ENCODE peak calls at places on chromosomes 12 and 14, in four cellular contexts. V is mucosa of descending colon, F is endothelial cell of umbilical vein, O is ovary. H is an unnamed sample.

GRCh38 chr12:103114296-103115055 is 157.0 kb downstream of the ASCL1 start:
- DNase-seq in O (no peak), F (no peak), V (no peak), H (no peak)

GRCh38 chr12:40647651-40648050 is 44.6 kb upstream of the CNTN1 start:
- DNase-seq in V (no peak), F (no peak), O (no peak), H (no peak)

GRCh38 chr12:115574831-115575230 is 702.7 kb downstream of the MED13L start:
- DNase-seq in O (no peak), V (no peak), F (no peak), H (no peak)

GRCh38 chr12:130764475-130765185 is 48.5 kb upstream of the RIMBP2 start:
- DNase-seq in F (peak; percentile 15), V (no peak), O (no peak), H (peak; percentile 55)

GRCh38 chr14:104461676-104462443 is 117.7 kb upstream of the C14orf180 start:
- DNase-seq in F (no peak), V (no peak), O (peak; percentile 40), H (peak; percentile 68)

GRCh38 chr12:56590237-56590830 is 39.8 kb downstream of the BAZ2A start:
- DNase-seq in F (no peak), V (no peak), O (no peak), H (peak; percentile 38)

GRCh38 chr14:74961238-74961911 is 6.0 kb upstream of the PGF start:
- DNase-seq in F (no peak), V (no peak), O (no peak), H (no peak)

GRCh38 chr14:99572173-99572999 is 31.6 kb downstream of the CCDC85C start:
- DNase-seq in O (no peak), V (no peak), F (no peak), H (peak; percentile 55)

GRCh38 chr14:54709444-54709843 is 142.5 kb downstream of the SAMD4A start:
- DNase-seq in F (no peak), O (no peak), V (no peak), H (no peak)

GRCh38 chr14:76939015-76939742 is 89.3 kb downstream of the IRF2BPL start:
- DNase-seq in O (no peak), F (no peak), V (no peak), H (no peak)

GRCh38 chr12:124500232-124501079 is 67.0 kb downstream of the NCOR2 start:
- DNase-seq in V (no peak), O (no peak), F (no peak), H (no peak)

GRCh38 chr12:132238487-132239248 is 90.7 kb downstream of the GALNT9 start:
- DNase-seq in F (no peak), V (no peak), O (no peak), H (peak; percentile 67)

GRCh38 chr12:14828896-14829295 is 14.4 kb downstream of the ART4 start:
- DNase-seq in O (no peak), F (peak; percentile 39), V (no peak), H (no peak)

GRCh38 chr12:68154768-68155167 is 4.8 kb downstream of the IFNG start:
- DNase-seq in O (no peak), V (no peak), F (no peak), H (no peak)

GRCh38 chr14:30296956-30297405 is 262.0 kb upstream of the G2E3 start:
- DNase-seq in O (no peak), F (no peak), V (no peak), H (no peak)

GRCh38 chr14:51616724-51617409 is 34.8 kb upstream of the FRMD6 start:
- DNase-seq in V (no peak), F (peak; percentile 97), O (no peak), H (no peak)

GRCh38 chr12:8914716-8915526 is 612 bp downstream of the PHC1 start:
- DNase-seq in O (peak; percentile 49), F (peak; percentile 66), V (peak; percentile 69), H (peak; percentile 58)

GRCh38 chr12:49261726-49262125 is 3.2 kb upstream of the TUBA1C start:
- DNase-seq in F (no peak), O (no peak), V (no peak), H (no peak)

GRCh38 chr12:49264466-49264872 is 413 bp upstream of the TUBA1C start:
- DNase-seq in V (no peak), O (no peak), F (no peak), H (peak; percentile 38)

GRCh38 chr12:49263400-49263763 is 1.5 kb upstream of the TUBA1C start:
- DNase-seq in O (no peak), V (no peak), F (peak; percentile 13), H (no peak)

GRCh38 chr12:49260831-49261363 is 4.0 kb upstream of the TUBA1C start:
- DNase-seq in O (no peak), F (no peak), V (no peak), H (no peak)

DNA sequence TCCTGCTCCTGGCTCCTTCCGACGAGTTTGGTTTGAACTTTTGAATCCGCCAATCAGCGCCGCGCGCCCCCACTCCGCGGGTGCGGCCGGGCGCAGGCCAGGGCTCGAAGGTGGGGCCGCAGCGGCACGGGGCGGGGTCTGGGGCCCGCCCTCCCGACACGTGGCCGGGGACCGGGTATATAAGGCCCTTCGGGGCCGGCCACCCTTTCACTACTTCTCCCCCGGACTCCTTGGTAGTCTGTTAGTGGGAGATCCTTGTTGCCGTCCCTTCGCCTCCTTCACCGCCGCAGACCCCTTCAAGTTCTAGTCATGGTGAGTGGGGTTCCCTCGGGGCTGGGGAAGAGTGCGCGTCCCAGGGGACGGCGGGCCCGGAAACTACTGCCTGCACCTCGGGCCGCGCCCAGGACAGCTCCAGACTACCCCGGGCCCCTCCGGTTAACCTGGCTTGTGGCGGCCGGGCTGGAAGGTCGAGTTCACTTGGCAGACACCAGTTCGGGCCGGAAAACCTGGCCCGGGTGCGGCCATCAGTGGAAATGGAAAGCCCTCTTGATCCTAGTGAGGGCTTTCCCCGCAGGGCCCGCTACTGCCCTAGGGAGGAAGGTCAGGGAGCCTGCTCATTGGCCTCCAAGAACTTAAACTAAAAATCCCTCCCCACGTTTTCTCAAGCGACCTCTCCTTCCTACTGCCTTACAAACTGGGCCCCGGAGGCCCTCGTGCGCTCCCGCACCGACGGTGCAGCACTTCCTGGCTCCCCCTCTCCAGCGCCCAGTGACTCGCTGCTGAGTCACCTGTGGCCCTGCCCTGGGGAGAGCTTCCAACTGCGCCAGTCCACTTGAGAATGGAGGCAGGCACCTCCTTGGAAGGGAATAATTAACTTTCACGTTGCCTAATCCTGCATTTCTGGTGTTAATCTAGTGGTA is at the start of gene TUBA1C:
- DNase-seq in O (peak; percentile 89), F (peak; percentile 89), V (peak; percentile 98), H (peak; percentile 80)
- TF ChIP-seq CTCF in O (no peak), F (no peak), V (no peak), H (no peak)

GRCh38 chr14:20350280-20350679 is 6.8 kb downstream of the PARP2 start:
- DNase-seq in F (peak; percentile 38), O (no peak), V (no peak), H (no peak)

GRCh38 chr14:20345366-20345765 is 1.9 kb downstream of the PARP2 start:
- DNase-seq in O (no peak), V (no peak), F (no peak), H (no peak)

GRCh38 chr14:20346713-20347112 is 3.3 kb downstream of the PARP2 start:
- DNase-seq in O (no peak), F (no peak), V (no peak), H (no peak)

GRCh38 chr14:20347747-20348146 is 4.3 kb downstream of the PARP2 start:
- DNase-seq in F (no peak), O (no peak), V (no peak), H (no peak)

DNA sequence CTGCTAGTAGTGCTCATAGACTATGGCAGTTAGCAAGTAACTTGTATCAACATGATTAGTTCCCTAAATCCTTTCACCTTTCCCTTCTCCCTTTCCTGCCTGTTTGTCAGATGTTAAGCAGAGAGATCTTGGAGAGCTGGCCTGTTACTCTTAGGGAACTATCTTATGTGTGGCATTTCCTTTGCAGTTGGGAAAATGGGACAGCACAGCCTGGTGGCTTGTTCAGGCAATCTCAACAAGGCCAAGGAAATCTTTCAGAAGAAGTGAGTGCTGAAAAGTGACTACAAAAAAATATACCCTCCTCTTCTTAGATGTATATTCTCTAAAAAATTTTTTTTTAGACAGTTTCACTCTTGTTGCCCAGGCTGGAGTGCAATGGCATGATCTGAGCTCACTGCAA is 7.4 kb downstream of the PARP2 start:
- DNase-seq in V (no peak), O (no peak), F (peak; percentile 15), H (no peak)
- TF ChIP-seq CTCF in V (no peak), O (no peak), F (peak; percentile 15), H (no peak)

DNA sequence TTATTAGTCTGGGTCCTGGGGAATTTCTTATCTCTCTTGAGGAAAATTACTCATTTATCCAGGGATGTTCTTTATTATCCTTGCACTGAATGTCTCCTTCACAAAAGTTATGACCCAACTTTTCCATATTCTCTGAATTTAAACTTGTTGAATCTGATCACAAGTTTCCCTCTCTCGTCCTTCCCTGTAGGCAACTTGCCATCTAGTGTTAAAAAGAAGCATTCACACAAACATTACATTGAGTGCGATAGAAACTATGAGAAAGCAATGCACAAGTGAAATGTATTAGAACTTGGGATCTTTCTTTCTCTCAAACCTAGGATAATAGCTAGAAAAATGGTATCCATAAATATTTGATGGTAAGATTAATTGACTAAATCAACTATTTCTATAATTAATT is 608.4 kb downstream of the FSCB start:
- DNase-seq in O (no peak), V (no peak), F (no peak), H (no peak)
- TF ChIP-seq CTCF in O (no peak), V (no peak), F (no peak), H (no peak)

DNA sequence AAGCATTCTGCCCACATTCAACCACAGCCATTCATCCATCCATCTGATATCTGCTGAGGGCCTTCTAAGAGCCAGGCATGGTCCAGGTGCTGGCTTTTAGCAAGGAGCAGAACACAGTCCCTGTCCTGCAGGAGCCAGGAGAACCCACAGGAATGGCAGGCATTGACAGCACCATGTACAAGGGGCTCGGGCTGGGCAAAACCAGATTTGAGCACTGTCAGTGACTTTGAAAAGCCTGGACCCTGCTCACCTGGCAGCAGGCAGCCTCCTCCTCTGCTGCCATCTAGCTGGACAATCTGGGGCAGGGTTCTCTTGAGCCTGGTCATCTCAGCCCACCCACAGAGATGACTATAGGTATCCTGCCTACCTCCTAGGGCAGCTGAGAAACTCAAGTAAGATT is 136.9 kb downstream of the ZFP36L1 start:
- DNase-seq in F (no peak), O (no peak), V (no peak), H (no peak)
- TF ChIP-seq CTCF in F (no peak), O (peak; percentile 21), V (no peak), H (no peak)

DNA sequence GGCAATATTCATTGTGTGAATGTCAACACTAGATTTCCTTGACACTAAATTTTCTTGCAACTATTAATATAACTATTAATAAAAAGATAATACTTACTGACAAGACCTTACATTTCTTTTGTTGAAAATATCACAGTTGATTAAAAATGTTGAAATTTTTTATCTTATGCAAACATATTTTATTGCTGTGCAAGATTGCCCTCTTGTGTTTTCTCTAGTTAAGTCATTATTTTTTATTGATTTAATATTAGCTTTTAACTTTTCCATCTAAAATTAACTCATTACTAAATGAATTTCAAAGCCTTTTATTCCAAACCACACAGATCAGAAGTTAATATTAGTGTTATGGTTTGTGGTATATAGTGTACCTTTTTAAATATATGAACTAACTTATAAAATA is 11.7 kb upstream of the NAA30 start:
- DNase-seq in O (no peak), V (no peak), F (peak; percentile 34), H (no peak)
- TF ChIP-seq CTCF in O (no peak), V (no peak), F (no peak), H (no peak)

GRCh38 chr12:57841445-57841844 is 5.1 kb downstream of the CTDSP2 start:
- DNase-seq in V (no peak), O (no peak), F (no peak), H (no peak)
- TF ChIP-seq CTCF in V (no peak), O (no peak), F (no peak), H (no peak)

GRCh38 chr12:109385339-109386078 is 37.8 kb downstream of the MYO1H start:
- DNase-seq in O (no peak), F (peak; percentile 58), V (peak; percentile 30), H (no peak)
- TF ChIP-seq CTCF in O (peak; percentile 55), F (peak; percentile 16), V (no peak), H (peak; percentile 47)

H was measured in glutamatergic neuron.